ENCODE peak calls at places on chromosomes 5 and 9, in eight cellular contexts. W is OCI-LY7, Q is neural progenitor cell, U is GM10248, Z is fibroblast of mammary gland, S is HCT116, H is Calu3, V is mammary epithelial cell. Y is an unnamed sample.

GRCh38 chr5:103393131-103393754 is 134.7 kb downstream of the MACIR start:
- DNase-seq in H (no peak), U (no peak), Z (peak), S (no peak), Q (peak), V (no peak), W (no peak), Y (no peak)

GRCh38 chr9:89888233-89888632 is 283.4 kb downstream of the GADD45G start:
- DNase-seq in W (no peak), V (no peak), Q (no peak), U (no peak), Z (no peak), H (no peak), S (no peak), Y (no peak)

GRCh38 chr9:112823257-112823656 is 67.4 kb downstream of the SLC46A2 start:
- DNase-seq in Z (no peak), U (no peak), W (no peak), V (no peak), S (no peak), Q (no peak), H (no peak), Y (no peak)

GRCh38 chr9:78438765-78439164 is 141.8 kb downstream of the PSAT1 start:
- DNase-seq in S (no peak), Q (peak), W (no peak), V (no peak), U (no peak), H (no peak), Z (no peak), Y (no peak)

GRCh38 chr5:176353533-176353932 is 8.0 kb downstream of the KIAA1191 start:
- DNase-seq in Q (no peak), W (no peak), Z (no peak), U (no peak), H (no peak), S (no peak), V (no peak), Y (no peak)

GRCh38 chr5:11822598-11822997 is 81.6 kb downstream of the CTNND2 start:
- DNase-seq in H (no peak), U (no peak), Z (no peak), Q (no peak), W (no peak), V (no peak), S (no peak), Y (no peak)

GRCh38 chr5:68367274-68367673 is 151.7 kb downstream of the PIK3R1 start:
- DNase-seq in Q (no peak), V (no peak), W (no peak), U (no peak), S (no peak), Z (no peak), H (no peak), Y (no peak)

GRCh38 chr5:32852535-32852934 is 141.4 kb downstream of the NPR3 start:
- DNase-seq in W (no peak), S (no peak), U (no peak), V (no peak), H (peak), Z (peak), Q (peak), Y (no peak)

GRCh38 chr5:115770466-115770865 is 46.0 kb downstream of the CDO1 start:
- DNase-seq in Q (peak), H (peak), W (peak), V (no peak), Z (no peak), U (no peak), S (peak), Y (peak)

GRCh38 chr5:143341807-143342570 is 61.5 kb downstream of the NR3C1 start:
- DNase-seq in W (no peak), Q (no peak), S (peak), V (peak), U (no peak), H (no peak), Z (peak), Y (no peak)

GRCh38 chr5:72138943-72139467 is 31.7 kb downstream of the MAP1B start:
- DNase-seq in H (no peak), W (no peak), Q (no peak), U (no peak), Z (peak), V (peak), S (no peak), Y (peak)

DNA sequence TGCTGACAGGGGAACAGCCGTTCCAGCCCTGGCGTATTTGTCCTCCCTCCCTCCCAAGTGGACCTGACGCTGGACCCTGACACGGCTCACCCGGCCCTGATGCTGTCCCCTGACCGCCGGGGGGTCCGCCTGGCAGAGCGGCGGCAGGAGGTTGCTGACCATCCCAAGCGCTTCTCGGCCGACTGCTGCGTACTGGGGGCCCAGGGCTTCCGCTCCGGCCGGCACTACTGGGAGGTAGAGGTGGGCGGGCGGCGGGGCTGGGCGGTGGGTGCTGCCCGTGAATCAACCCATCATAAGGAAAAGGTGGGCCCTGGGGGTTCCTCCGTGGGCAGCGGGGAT is 9.6 kb downstream of the RACK1 start:
- DNase-seq in V (no peak), Q (no peak), U (no peak), S (no peak), W (no peak), H (no peak), Z (no peak), Y (no peak)
- TF ChIP-seq CTCF in V (no peak), Q (no peak), U (no peak), S (no peak), W (no peak), H (no peak), Z (no peak), Y (no peak)

DNA sequence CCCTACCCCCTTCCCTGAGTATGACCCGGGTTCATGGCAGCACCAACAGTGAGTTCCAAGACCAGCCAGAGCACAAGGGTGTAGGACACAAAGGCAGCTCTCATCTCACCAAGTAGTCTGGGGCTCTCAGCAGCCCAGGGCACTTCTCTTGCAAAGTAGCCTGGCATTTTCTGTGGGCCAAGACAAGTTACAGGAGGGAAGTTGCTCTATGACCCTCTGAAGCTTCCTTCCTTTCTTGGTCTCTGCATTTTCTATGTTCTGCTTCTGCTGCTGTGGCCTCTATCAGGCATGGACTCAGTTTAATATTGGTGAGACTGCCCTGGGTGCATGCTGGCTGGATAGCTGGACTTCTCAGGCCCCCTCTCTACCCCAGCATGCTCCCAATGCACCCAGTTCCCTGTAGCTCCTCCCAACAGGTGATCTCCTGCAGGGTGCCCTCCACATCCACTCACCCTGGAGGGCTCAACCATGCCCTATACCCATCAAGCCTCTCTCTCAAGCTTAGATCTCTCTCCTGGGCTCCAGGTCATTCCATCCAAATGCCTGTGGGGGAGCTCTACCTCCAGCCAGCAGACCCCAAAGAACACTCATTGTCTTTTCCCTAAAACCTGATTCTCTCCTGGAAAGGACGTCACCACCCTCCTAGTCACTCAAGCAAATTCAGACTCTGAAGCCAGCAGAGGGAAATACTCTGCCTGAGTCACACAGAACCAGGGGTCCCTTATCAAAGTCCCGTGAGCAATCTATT is 13.9 kb downstream of the TBC1D2 start:
- DNase-seq in S (no peak), W (no peak), Z (no peak), Q (peak), U (no peak), V (no peak), H (no peak), Y (no peak)
- TF ChIP-seq CTCF in S (no peak), W (peak), Z (peak), Q (peak), U (no peak), V (no peak), H (no peak), Y (no peak)

GRCh38 chr9:73565833-73566465 is 414.3 kb downstream of the ANXA1 start:
- DNase-seq in Q (peak), W (no peak), V (peak), Z (peak), U (no peak), H (peak), S (no peak), Y (peak)
- TF ChIP-seq CTCF in Q (peak), W (peak), V (peak), Z (peak), U (peak), H (no peak), S (peak), Y (no peak)

GRCh38 chr9:7636297-7636696 is 163.3 kb downstream of the DMAC1 start:
- DNase-seq in Z (no peak), H (no peak), V (no peak), Q (no peak), W (no peak), S (no peak), U (no peak), Y (no peak)
- TF ChIP-seq CTCF in Z (no peak), H (no peak), V (no peak), Q (no peak), W (no peak), S (no peak), U (no peak), Y (no peak)

GRCh38 chr5:78887384-78888118 is 97.6 kb downstream of the ARSB start:
- DNase-seq in H (no peak), Z (no peak), W (peak), Q (no peak), S (no peak), U (peak), V (no peak), Y (peak)

GRCh38 chr5:78890663-78891379 is 94.3 kb downstream of the ARSB start:
- DNase-seq in W (no peak), U (no peak), H (no peak), Z (no peak), Q (no peak), V (no peak), S (no peak), Y (no peak)

GRCh38 chr5:78888580-78889187 is 96.4 kb downstream of the ARSB start:
- DNase-seq in Z (no peak), U (no peak), Q (no peak), S (no peak), H (no peak), V (no peak), W (no peak), Y (no peak)

GRCh38 chr5:78889759-78890158 is 95.4 kb downstream of the ARSB start:
- DNase-seq in H (no peak), S (no peak), Q (no peak), Z (peak), V (peak), W (no peak), U (no peak), Y (no peak)

DNA sequence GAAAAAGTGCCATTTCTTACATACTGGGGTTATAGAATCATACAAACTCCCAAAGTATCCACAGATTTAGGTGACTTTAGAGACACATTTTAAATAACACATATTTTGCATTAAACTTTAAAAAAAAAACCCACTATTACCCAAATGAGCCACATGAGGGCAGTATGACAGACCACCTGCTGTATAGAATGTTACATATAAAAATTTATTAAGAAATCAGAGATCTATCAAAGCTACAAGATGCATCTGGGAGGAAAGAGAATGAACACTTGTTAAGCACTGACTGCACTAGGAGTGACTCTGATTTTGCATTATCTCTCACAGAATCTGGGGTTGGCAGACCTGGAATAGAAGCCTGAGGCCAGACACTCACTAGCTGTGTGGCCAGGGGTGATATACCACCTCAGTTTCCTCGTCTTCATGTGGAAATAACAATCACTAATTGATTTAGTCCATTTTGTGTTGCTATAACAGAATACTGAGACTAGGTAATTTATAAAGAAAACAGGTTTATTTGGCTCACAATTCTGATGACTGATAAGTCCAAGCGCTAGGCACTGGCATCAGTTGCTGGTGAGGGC is 98.4 kb downstream of the ARSB start:
- DNase-seq in W (peak), S (no peak), V (no peak), Q (no peak), H (no peak), U (no peak), Z (peak), Y (no peak)
- TF ChIP-seq CTCF in W (peak), S (peak), V (peak), Q (peak), H (peak), U (peak), Z (peak), Y (peak)

GRCh38 chr5:124410539-124410938 is 335.9 kb downstream of the ZNF608 start:
- DNase-seq in Z (no peak), Q (no peak), W (peak), S (no peak), U (no peak), H (no peak), V (no peak), Y (no peak)

GRCh38 chr5:124408738-124409453 is 337.5 kb downstream of the ZNF608 start:
- DNase-seq in U (no peak), V (no peak), S (no peak), H (no peak), W (no peak), Q (peak), Z (peak), Y (no peak)

GRCh38 chr5:124414973-124415372 is 331.5 kb downstream of the ZNF608 start:
- DNase-seq in H (peak), W (no peak), V (peak), S (no peak), Q (no peak), Z (no peak), U (no peak), Y (no peak)

GRCh38 chr5:124411089-124411488 is 335.4 kb downstream of the ZNF608 start:
- DNase-seq in S (no peak), H (no peak), Q (no peak), W (peak), U (no peak), V (no peak), Z (peak), Y (no peak)
- TF ChIP-seq CTCF in S (no peak), H (no peak), Q (no peak), W (no peak), U (no peak), V (peak), Z (no peak), Y (no peak)

DNA sequence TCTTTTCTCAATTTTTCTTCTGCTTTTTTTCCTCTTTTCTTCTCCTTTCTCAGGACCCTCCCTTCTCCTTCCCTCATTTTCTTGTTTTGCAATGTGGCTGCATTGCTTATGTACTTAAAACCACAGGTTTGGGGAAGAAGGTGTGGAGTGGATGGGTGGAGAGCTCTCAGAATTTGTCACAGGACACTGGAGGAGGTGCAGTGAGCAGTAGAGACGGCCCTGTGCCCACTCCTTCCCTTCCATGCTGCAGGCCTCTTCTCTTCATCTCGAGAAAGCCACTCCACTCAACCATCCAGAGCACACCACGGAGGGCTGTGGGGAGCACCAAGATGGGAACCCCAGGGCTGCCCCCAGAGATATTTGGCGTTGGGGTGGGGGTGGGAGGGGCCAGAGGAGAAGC is 92.3 kb downstream of the FSTL4 start:
- DNase-seq in Z (no peak), H (no peak), S (no peak), Q (no peak), V (no peak), W (no peak), U (no peak), Y (no peak)
- TF ChIP-seq CTCF in Z (no peak), H (no peak), S (no peak), Q (no peak), V (no peak), W (no peak), U (no peak), Y (no peak)

DNA sequence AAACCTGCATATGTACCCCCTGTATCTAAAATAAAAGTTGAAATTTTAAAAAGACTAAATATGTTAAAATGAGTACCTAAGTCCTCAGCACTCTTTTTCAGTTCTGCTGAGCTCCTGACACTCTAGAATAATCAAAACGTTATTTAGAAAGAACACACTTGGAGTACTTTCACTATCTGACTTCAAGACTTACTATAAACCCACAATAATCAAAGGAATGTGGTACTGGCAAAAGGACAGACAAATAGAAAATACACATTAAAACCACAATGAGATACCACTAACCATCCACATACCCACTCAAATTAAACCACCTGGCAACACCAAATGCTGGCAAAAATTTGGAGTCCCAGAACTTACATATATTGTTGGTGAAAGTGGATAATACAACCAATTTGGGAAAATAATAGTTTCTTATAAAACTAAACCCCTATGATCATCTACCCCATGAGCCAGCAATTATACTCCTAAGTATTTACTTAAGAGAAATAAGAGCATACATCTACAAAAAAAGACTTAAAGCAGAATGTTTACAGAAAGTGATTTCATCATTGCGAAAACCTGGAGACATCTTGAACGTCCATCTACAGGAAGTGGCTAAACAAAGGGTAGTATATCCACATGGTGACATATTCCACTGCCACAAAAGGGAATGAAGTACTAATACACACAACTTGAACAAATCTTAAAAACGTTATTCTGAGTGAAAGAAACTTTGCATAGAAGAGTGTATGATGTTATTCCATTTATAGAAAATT is 12.8 kb upstream of the PRSS3 start:
- DNase-seq in S (no peak), H (no peak), V (no peak), Z (peak), Q (no peak), W (no peak), U (no peak), Y (no peak)
- TF ChIP-seq CTCF in S (no peak), H (no peak), V (no peak), Z (no peak), Q (no peak), W (no peak), U (no peak), Y (no peak)

GRCh38 chr5:171365351-171365750 is 22.3 kb upstream of the NPM1 start:
- DNase-seq in Q (peak), S (no peak), U (no peak), Z (peak), H (no peak), W (peak), V (no peak), Y (peak)
- TF ChIP-seq CTCF in Q (peak), S (peak), U (peak), Z (peak), H (peak), W (peak), V (no peak), Y (peak)